ENCODE peak calls at places on chromosomes 7 and 10, in six cellular contexts. F is hepatocyte, X is ovary, C is adrenal gland, Q is endothelial cell of umbilical vein, V is uterus. P is an unnamed sample.

GRCh38 chr7:22718200-22718711 is 8.7 kb upstream of the IL6 start:
- DNase-seq in X (no peak), C (no peak), Q (peak; percentile 91), V (no peak), F (no peak), P (no peak)

GRCh38 chr10:5775705-5776104 is 37.5 kb downstream of the GDI2 start:
- DNase-seq in Q (no peak), V (no peak), F (no peak), C (no peak), X (no peak), P (no peak)

GRCh38 chr7:141042222-141043193 is 27.8 kb upstream of the MRPS33 start:
- DNase-seq in F (peak; percentile 25), Q (no peak), X (no peak), C (no peak), V (no peak), P (no peak)

GRCh38 chr10:101939718-101940117 is 96.1 kb upstream of the KCNIP2 start:
- DNase-seq in C (no peak), F (no peak), Q (no peak), V (no peak), X (no peak), P (no peak)

GRCh38 chr10:91124016-91124415 is 96.4 kb upstream of the PCGF5 start:
- DNase-seq in F (no peak), Q (no peak), C (no peak), V (no peak), X (no peak), P (no peak)

GRCh38 chr7:29622335-29623265 is 59.0 kb downstream of the PRR15 start:
- DNase-seq in Q (peak; percentile 91), C (no peak), F (peak; percentile 23), V (no peak), X (no peak), P (no peak)

GRCh38 chr10:92087750-92088395 is 164.3 kb downstream of the BTAF1 start:
- DNase-seq in X (peak; percentile 62), Q (peak; percentile 91), V (peak; percentile 72), F (peak; percentile 84), C (peak; percentile 87), P (peak; percentile 90)

GRCh38 chr7:138982204-138982623 is 1.0 kb upstream of the KIAA1549 start:
- DNase-seq in Q (no peak), F (peak; percentile 41), V (no peak), C (peak; percentile 37), X (no peak), P (no peak)

GRCh38 chr7:150372271-150373048 is 3.8 kb downstream of the REPIN1 start:
- DNase-seq in X (no peak), F (no peak), V (no peak), Q (no peak), C (no peak), P (no peak)
- H3K27ac ChIP-seq in X (no peak overlapping the region), F (no peak overlapping the region), V (no peak overlapping the region), Q (no peak overlapping the region), C (no peak overlapping the region), P (no peak overlapping the region)

GRCh38 chr10:12455774-12456173 is 106.4 kb downstream of the CAMK1D start:
- DNase-seq in V (no peak), F (no peak), C (no peak), X (no peak), Q (peak; percentile 45), P (no peak)
- TF ChIP-seq CTCF in V (no peak), F (no peak), C (no peak), X (no peak), Q (no peak), P (no peak)

DNA sequence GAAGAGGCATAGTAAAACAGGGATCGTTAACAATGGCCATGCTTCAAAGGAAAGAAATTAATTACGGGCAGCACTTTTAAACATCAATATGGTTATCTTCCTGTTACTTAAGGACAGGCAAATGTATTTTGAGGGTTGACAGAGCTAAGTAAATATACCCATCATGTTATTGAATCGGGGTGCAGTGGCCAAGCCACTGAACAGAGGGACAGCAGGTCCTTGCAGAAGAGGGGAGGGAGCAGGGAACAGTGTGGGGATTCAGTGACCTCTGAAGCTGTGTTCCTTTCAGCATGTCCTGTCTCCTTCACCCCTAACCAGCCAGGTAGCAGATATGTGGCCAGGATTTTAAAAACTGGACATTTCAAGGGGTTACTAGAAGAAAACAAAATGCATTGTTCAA is 12.7 kb downstream of the ANK3 start:
- DNase-seq in X (no peak), V (no peak), F (no peak), C (no peak), Q (no peak), P (no peak)
- H3K27ac ChIP-seq in X (no peak overlapping the region), V (no peak overlapping the region), F (no peak overlapping the region), C (no peak overlapping the region), Q (no peak overlapping the region), P (no peak overlapping the region)

GRCh38 chr10:122341141-122341810 is 33.2 kb upstream of the PLEKHA1 start:
- DNase-seq in V (peak; percentile 69), X (no peak), C (no peak), Q (no peak), F (no peak), P (peak; percentile 80)

GRCh38 chr10:122344741-122345258 is 29.7 kb upstream of the PLEKHA1 start:
- DNase-seq in C (peak; percentile 35), F (peak; percentile 64), X (no peak), Q (peak; percentile 20), V (no peak), P (no peak)

GRCh38 chr10:122343936-122344335 is 30.6 kb upstream of the PLEKHA1 start:
- DNase-seq in C (no peak), X (no peak), F (no peak), Q (no peak), V (no peak), P (no peak)

GRCh38 chr10:122342293-122343134 is 32.0 kb upstream of the PLEKHA1 start:
- DNase-seq in F (peak; percentile 70), C (peak; percentile 64), Q (peak; percentile 71), V (peak; percentile 44), X (peak; percentile 53), P (peak; percentile 33)

GRCh38 chr10:122343135-122343800 is 31.2 kb upstream of the PLEKHA1 start:
- DNase-seq in F (no peak), Q (no peak), C (no peak), X (no peak), V (no peak), P (no peak)
- TF ChIP-seq CTCF in F (no peak), Q (no peak), C (no peak), X (no peak), V (no peak), P (no peak)

GRCh38 chr10:44293306-44293778 is 91.6 kb downstream of the CXCL12 start:
- DNase-seq in V (no peak), Q (no peak), F (no peak), C (no peak), X (no peak), P (no peak)
- H3K27ac ChIP-seq in V (peak overlapping the region; percentile 90), Q (no peak overlapping the region), F (no peak overlapping the region), C (no peak overlapping the region), X (peak overlapping the region; percentile 82), P (peak overlapping the region; percentile 69)

GRCh38 chr10:11823989-11824346 is 812 bp downstream of the PROSER2 start:
- DNase-seq in C (no peak), Q (peak; percentile 39), V (no peak), F (no peak), X (no peak), P (no peak)

GRCh38 chr10:11822809-11823121 is 391 bp upstream of the PROSER2 start:
- DNase-seq in V (no peak), F (no peak), C (no peak), Q (no peak), X (no peak), P (no peak)

GRCh38 chr10:11822031-11822756 is 962 bp upstream of the PROSER2 start:
- DNase-seq in X (no peak), C (no peak), F (no peak), Q (no peak), V (no peak), P (no peak)

GRCh38 chr10:11824376-11824775 is 1.2 kb downstream of the PROSER2 start:
- DNase-seq in F (no peak), X (no peak), C (no peak), V (no peak), Q (peak; percentile 31), P (no peak)

DNA sequence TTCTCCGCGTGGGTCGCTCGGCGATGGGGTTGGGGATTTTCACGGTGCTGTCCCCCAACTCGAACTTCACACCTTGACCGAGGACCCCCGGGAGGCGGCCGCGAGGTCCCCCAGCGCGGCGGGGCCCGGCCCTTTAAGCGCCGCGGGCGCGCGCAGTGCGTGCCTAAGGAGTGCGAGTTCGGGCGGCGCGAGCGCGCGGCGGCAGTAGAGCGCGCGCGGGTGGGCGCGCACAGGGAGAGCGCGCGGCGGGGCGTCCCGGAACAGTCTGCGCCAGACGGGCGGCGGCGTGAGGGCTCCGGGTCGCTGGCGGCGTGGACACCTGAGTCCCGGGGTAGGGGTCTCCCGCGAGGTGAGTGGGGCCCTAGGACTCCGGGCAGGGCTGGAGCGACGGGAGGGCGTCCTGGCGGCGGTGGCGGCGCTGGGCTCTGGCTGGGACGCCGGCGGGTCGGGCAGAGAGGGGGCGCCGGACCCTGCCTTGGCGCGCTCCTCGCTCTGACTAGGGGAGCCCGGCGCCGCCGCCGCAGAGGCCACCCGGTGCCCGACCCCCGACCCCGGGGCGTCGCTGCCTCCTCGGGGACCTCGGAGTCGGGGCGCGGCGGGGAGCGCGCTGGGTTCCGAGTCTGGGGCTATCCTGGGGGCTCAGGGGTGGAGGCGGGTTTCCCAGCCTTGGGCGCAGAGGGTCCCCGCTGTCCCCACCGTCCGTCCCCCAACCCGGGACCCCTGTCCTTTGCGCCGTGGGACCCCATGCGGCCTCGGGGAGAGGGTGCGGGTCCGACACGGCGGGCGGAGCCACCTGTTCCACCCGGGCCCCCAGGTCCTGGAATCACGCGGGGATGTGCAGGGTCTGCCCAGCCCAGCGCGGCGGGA is at the start of gene PROSER2:
- DNase-seq in Q (peak; percentile 70), C (no peak), X (peak; percentile 71), F (peak; percentile 86), V (peak; percentile 17), P (peak; percentile 53)
- TF ChIP-seq CTCF in Q (no peak), C (no peak), X (no peak), F (peak; percentile 0), V (no peak), P (peak; percentile 10)

DNA sequence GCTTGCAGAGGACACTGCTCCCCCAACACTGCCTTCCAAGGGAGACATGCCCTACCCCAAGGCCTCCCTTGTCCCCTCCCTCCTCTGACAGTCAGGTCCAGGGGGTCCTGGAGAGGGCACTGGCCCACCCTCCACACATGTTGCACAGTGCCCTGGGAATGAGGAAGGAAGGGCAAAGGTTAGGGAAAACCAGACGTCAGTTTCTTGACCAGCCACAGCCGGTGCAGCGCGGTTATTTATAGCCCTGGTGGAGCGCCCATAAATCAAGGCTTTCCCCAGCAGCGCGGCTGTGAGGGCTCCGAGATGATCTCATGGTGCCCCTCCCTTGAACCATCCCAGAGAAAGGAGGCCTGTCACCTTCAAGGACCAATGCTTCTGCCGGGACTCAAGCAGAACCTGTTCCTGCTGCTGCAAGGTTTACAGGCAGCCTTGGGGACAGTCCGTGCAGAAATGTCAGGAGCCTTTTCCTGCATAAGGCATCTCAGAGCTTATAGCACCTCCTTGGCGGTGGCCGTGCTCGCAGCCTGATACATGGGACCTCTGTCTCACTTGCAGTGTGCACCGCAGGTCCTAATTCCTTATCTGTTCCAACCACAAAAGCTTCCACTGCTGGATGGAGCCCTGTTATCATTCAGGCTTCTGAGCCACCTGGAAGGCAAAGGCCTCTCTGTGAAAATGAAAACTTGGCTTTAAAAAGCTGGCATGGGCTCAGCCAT is 127.3 kb downstream of the LHPP start:
- DNase-seq in Q (peak; percentile 22), C (peak; percentile 85), X (peak; percentile 74), F (peak; percentile 87), V (peak; percentile 69), P (peak; percentile 57)
- H3K27ac ChIP-seq in Q (no peak overlapping the region), C (no peak overlapping the region), X (no peak overlapping the region), F (peak overlapping the region; percentile 72), V (peak overlapping the region; percentile 64), P (no peak overlapping the region)

GRCh38 chr10:76033457-76034196 is 602.2 kb downstream of the LRMDA start:
- DNase-seq in C (no peak), F (peak; percentile 48), X (no peak), Q (peak; percentile 53), V (peak; percentile 21), P (no peak)
- TF ChIP-seq CTCF in C (no peak), F (peak; percentile 21), X (no peak), Q (peak; percentile 3), V (no peak), P (no peak)

P was measured in thyroid gland.